ENCODE peak calls at places on chromosomes 5 and 9, in six cellular contexts. P, I, V, H, U and C are unnamed samples.

GRCh38 chr5:31153523-31153922 is 40.0 kb upstream of the CDH6 start:
- DNase-seq in P (no peak), I (no peak), V (no peak), H (no peak), U (no peak), C (no peak)

GRCh38 chr9:94157408-94157801 is 73.1 kb downstream of the PTPDC1 start:
- DNase-seq in P (no peak), I (no peak), V (no peak), H (no peak), U (no peak), C (no peak)

GRCh38 chr5:19927919-19928318 is 60.1 kb downstream of the CDH18 start:
- DNase-seq in P (no peak), I (peak; percentile 11), V (peak; percentile 81), H (no peak), U (no peak), C (no peak)

GRCh38 chr5:109779036-109779735 is 89.5 kb downstream of the MAN2A1 start:
- DNase-seq in P (no peak), I (no peak), V (no peak), H (no peak), U (no peak), C (no peak)

GRCh38 chr9:86540999-86541398 is 186.8 kb upstream of the TUT7 start:
- DNase-seq in P (no peak), I (no peak), V (no peak), H (no peak), U (no peak), C (no peak)

GRCh38 chr5:74085782-74086181 is 459.8 kb downstream of the ARHGEF28 start:
- DNase-seq in P (no peak), I (no peak), V (peak; percentile 56), H (no peak), U (no peak), C (no peak)

GRCh38 chr5:127092690-127093089 is 19.4 kb upstream of the C5orf63 start:
- DNase-seq in P (no peak), I (no peak), V (peak; percentile 53), H (no peak), U (no peak), C (no peak)

GRCh38 chr9:36503172-36504153 is 69.2 kb upstream of the MELK start:
- DNase-seq in P (no peak), I (no peak), V (no peak), H (no peak), U (no peak), C (no peak)

GRCh38 chr5:93584531-93585053 is 1.6 kb downstream of the NR2F1 start:
- DNase-seq in P (no peak), I (no peak), V (peak; percentile 78), H (no peak), U (no peak), C (no peak)

GRCh38 chr5:149633671-149634350 is 52.5 kb downstream of the ARHGEF37 start:
- DNase-seq in P (no peak), I (no peak), V (no peak), H (no peak), U (no peak), C (no peak)

GRCh38 chr5:153818626-153819025 is 220.1 kb downstream of the FAM114A2 start:
- DNase-seq in P (no peak), I (no peak), V (no peak), H (no peak), U (no peak), C (no peak)

GRCh38 chr5:174418809-174419522 is 305.4 kb upstream of the MSX2 start:
- DNase-seq in P (no peak), I (peak; percentile 18), V (peak; percentile 81), H (no peak), U (no peak), C (no peak)

GRCh38 chr5:1279443-1280151 is 15.3 kb downstream of the TERT start:
- DNase-seq in P (no peak), I (no peak), V (no peak), H (no peak), U (no peak), C (no peak)

GRCh38 chr5:166596043-166596442 is 1695.4 kb upstream of the WWC1 start:
- DNase-seq in P (no peak), I (no peak), V (no peak), H (no peak), U (no peak), C (no peak)

GRCh38 chr9:79154806-79155205 is 417.0 kb upstream of the TLE4 start:
- DNase-seq in P (no peak), I (no peak), V (no peak), H (no peak), U (no peak), C (no peak)

GRCh38 chr5:18380729-18381362 is 746.6 kb downstream of the TAF11L14 start:
- DNase-seq in P (no peak), I (no peak), V (no peak), H (no peak), U (no peak), C (no peak)

GRCh38 chr5:65611524-65611923 is 12.6 kb downstream of the TRIM23 start:
- DNase-seq in P (no peak), I (no peak), V (no peak), H (no peak), U (no peak), C (no peak)

GRCh38 chr9:135301271-135302263 is 178.0 kb upstream of the PPP1R26 start:
- DNase-seq in P (no peak), I (no peak), V (peak; percentile 48), H (no peak), U (no peak), C (no peak)

GRCh38 chr9:100472725-100473261 is at the start of gene TMEFF1:
- DNase-seq in P (peak; percentile 30), I (peak; percentile 86), V (peak; percentile 94), H (peak; percentile 37), U (no peak), C (no peak)

GRCh38 chr9:117046666-117047327 is 359.7 kb downstream of the TRIM32 start:
- DNase-seq in P (no peak), I (no peak), V (no peak), H (no peak), U (no peak), C (no peak)

GRCh38 chr5:149937610-149938009 is 7.0 kb downstream of the PDE6A start:
- DNase-seq in P (no peak), I (no peak), V (no peak), H (no peak), U (no peak), C (no peak)

GRCh38 chr9:90851444-90851843 is 49.8 kb downstream of the SYK start:
- DNase-seq in P (no peak), I (no peak), V (no peak), H (no peak), U (no peak), C (no peak)
- H3K36me3 ChIP-seq in P (peaks cover 49% of the 10 kb centered on the region), I (no peaks in the 10 kb centered on the region), V (no peaks in the 10 kb centered on the region), H (no peaks in the 10 kb centered on the region), U (no peaks in the 10 kb centered on the region), C (peaks cover 8% of the 10 kb centered on the region)

GRCh38 chr9:69253057-69253456 is 72.0 kb upstream of the ENTREP1 start:
- DNase-seq in P (no peak), I (no peak), V (no peak), H (no peak), U (no peak), C (no peak)
- H3K36me3 ChIP-seq in P (peaks cover 76% of the 10 kb centered on the region), I (peaks cover 17% of the 10 kb centered on the region), V (peaks cover 16% of the 10 kb centered on the region), H (peaks cover 88% of the 10 kb centered on the region), U (no peaks in the 10 kb centered on the region), C (peaks cover 92% of the 10 kb centered on the region)

GRCh38 chr9:90906316-90907055 is 104.9 kb downstream of the SYK start:
- DNase-seq in P (no peak), I (no peak), V (peak; percentile 29), H (no peak), U (no peak), C (no peak)

GRCh38 chr9:90905079-90905478 is 103.5 kb downstream of the SYK start:
- DNase-seq in P (peak; percentile 84), I (no peak), V (peak; percentile 24), H (no peak), U (no peak), C (no peak)

GRCh38 chr9:90905822-90906221 is 104.2 kb downstream of the SYK start:
- DNase-seq in P (no peak), I (no peak), V (no peak), H (no peak), U (no peak), C (no peak)

GRCh38 chr9:90907790-90908189 is 106.2 kb downstream of the SYK start:
- DNase-seq in P (no peak), I (no peak), V (peak; percentile 17), H (no peak), U (no peak), C (no peak)

DNA sequence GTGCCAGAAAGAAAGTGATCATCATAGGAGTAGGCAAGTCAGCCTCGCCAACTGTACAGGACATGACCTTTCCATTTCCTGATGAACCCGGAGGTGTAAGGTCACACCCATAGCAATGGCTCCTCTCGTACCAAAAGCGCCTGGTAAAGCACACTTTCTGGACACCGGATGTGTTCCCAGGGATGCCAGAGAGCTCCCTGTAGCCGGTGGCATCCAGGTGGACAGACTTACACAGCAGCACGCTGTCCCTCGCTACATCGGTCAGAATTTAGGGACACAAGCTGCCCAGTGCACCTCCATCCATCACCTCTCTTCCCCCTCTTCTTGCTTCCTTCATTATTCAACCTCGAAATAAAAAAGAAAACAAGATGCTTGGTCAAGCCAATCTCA is 105.4 kb downstream of the SYK start:
- DNase-seq in P (no peak), I (no peak), V (peak; percentile 0), H (no peak), U (no peak), C (no peak)
- H3K36me3 ChIP-seq in P (no peaks in the 10 kb centered on the region), I (no peaks in the 10 kb centered on the region), V (no peaks in the 10 kb centered on the region), H (no peaks in the 10 kb centered on the region), U (no peaks in the 10 kb centered on the region), C (no peaks in the 10 kb centered on the region)

GRCh38 chr9:128911529-128912035 is 9.2 kb upstream of the PHYHD1 start:
- DNase-seq in P (no peak), I (no peak), V (peak; percentile 87), H (peak; percentile 85), U (peak; percentile 64), C (no peak)
- H3K36me3 ChIP-seq in P (peaks cover 66% of the 10 kb centered on the region), I (peaks cover 43% of the 10 kb centered on the region), V (peaks cover 75% of the 10 kb centered on the region), H (peaks cover 43% of the 10 kb centered on the region), U (no peaks in the 10 kb centered on the region), C (peaks cover 26% of the 10 kb centered on the region)

GRCh38 chr5:136106351-136106750 is 26.3 kb upstream of the SMAD5 start:
- DNase-seq in P (no peak), I (no peak), V (no peak), H (no peak), U (no peak), C (no peak)

GRCh38 chr5:136104311-136104975 is 28.2 kb upstream of the SMAD5 start:
- DNase-seq in P (no peak), I (no peak), V (no peak), H (no peak), U (no peak), C (no peak)

GRCh38 chr5:136103118-136103517 is 29.5 kb upstream of the SMAD5 start:
- DNase-seq in P (no peak), I (no peak), V (no peak), H (no peak), U (no peak), C (no peak)

GRCh38 chr5:136109453-136109852 is 23.2 kb upstream of the SMAD5 start:
- DNase-seq in P (no peak), I (no peak), V (no peak), H (no peak), U (no peak), C (no peak)

GRCh38 chr5:136108131-136108739 is 24.4 kb upstream of the SMAD5 start:
- DNase-seq in P (no peak), I (no peak), V (no peak), H (no peak), U (no peak), C (no peak)
- H3K36me3 ChIP-seq in P (no peaks in the 10 kb centered on the region), I (no peaks in the 10 kb centered on the region), V (no peaks in the 10 kb centered on the region), H (no peaks in the 10 kb centered on the region), U (no peaks in the 10 kb centered on the region), C (no peaks in the 10 kb centered on the region)